ENCODE peak calls at places on chromosomes 5 and 9, in four cellular contexts. L is OCI-LY7, J is upper lobe of right lung, C is endodermal cell. V is an unnamed sample.

GRCh38 chr9:112971415-112971814 is 40.6 kb downstream of the ZNF883 start:
- DNase-seq in L (peak; percentile 39), J (no peak), C (peak; percentile 78), V (no peak)

GRCh38 chr9:129865668-129866320 is 30.5 kb downstream of the USP20 start:
- DNase-seq in C (no peak), L (no peak), J (no peak), V (no peak)

GRCh38 chr9:91066042-91066415 is 264.4 kb downstream of the SYK start:
- DNase-seq in L (no peak), C (no peak), J (no peak), V (no peak)

GRCh38 chr5:55991768-55992486 is 2.8 kb downstream of the IL6ST start:
- DNase-seq in C (no peak), J (no peak), L (no peak), V (no peak)

GRCh38 chr9:71363286-71363961 is 242.0 kb upstream of the TRPM3 start:
- DNase-seq in J (no peak), C (peak; percentile 47), L (no peak), V (no peak)

GRCh38 chr5:72066658-72067057 is 40.6 kb upstream of the MAP1B start:
- DNase-seq in J (no peak), L (no peak), C (no peak), V (no peak)

GRCh38 chr9:129435272-129435671 is 185.6 kb downstream of the C9orf50 start:
- DNase-seq in C (no peak), J (no peak), L (no peak), V (no peak)

GRCh38 chr5:53368516-53368915 is 111.9 kb upstream of the FST start:
- DNase-seq in L (no peak), J (no peak), C (no peak), V (no peak)

GRCh38 chr9:86637515-86637914 is 283.3 kb upstream of the TUT7 start:
- DNase-seq in L (peak; percentile 4), C (peak; percentile 93), J (peak; percentile 68), V (no peak)

GRCh38 chr5:53831496-53831895 is 271.1 kb downstream of the NDUFS4 start:
- DNase-seq in C (no peak), J (no peak), L (no peak), V (no peak)

GRCh38 chr9:125620216-125620615 is 86.8 kb downstream of the MAPKAP1 start:
- DNase-seq in C (no peak), L (no peak), J (no peak), V (no peak)

GRCh38 chr9:112751059-112751795 is 667 bp downstream of the SNX30 start:
- DNase-seq in C (peak; percentile 90), L (peak; percentile 81), J (peak; percentile 83), V (no peak)

GRCh38 chr5:154179846-154180710 is 10.5 kb upstream of the GALNT10 start:
- DNase-seq in J (no peak), L (peak; percentile 71), C (peak; percentile 76), V (no peak)

GRCh38 chr5:10676224-10676623 is 84.8 kb downstream of the DAP start:
- DNase-seq in L (no peak), J (no peak), C (no peak), V (no peak)

GRCh38 chr5:142387022-142387682 is 62.3 kb upstream of the SPRY4 start:
- DNase-seq in J (peak; percentile 68), C (no peak), L (no peak), V (no peak)

GRCh38 chr5:128014578-128014977 is 69.0 kb upstream of the SLC12A2 start:
- DNase-seq in C (no peak), L (no peak), J (no peak), V (no peak)

GRCh38 chr5:93186031-93186682 is 394.9 kb downstream of the NR2F1-AS1 start:
- DNase-seq in J (no peak), C (no peak), L (no peak), V (no peak)

GRCh38 chr5:66974256-66974655 is 222.3 kb downstream of the CD180 start:
- DNase-seq in C (no peak), J (no peak), L (no peak), V (no peak)

GRCh38 chr5:14347522-14347921 is 204.4 kb downstream of the TRIO start:
- DNase-seq in J (no peak), L (no peak), C (no peak), V (no peak)

GRCh38 chr5:153592081-153592480 is 101.6 kb downstream of the GRIA1 start:
- DNase-seq in C (no peak), J (no peak), L (no peak), V (no peak)

GRCh38 chr5:6574537-6574936 is 58.3 kb downstream of the NSUN2 start:
- DNase-seq in C (no peak), L (no peak), J (no peak), V (no peak)

GRCh38 chr9:136295537-136296433 is 8.1 kb downstream of the CCDC187 start:
- DNase-seq in J (no peak), L (no peak), C (no peak), V (no peak)

GRCh38 chr5:126178521-126178920 is 244.7 kb upstream of the GRAMD2B start:
- DNase-seq in J (no peak), C (no peak), L (no peak), V (no peak)

GRCh38 chr9:137252555-137253506 is 1.7 kb downstream of the STPG3 start:
- DNase-seq in J (no peak), C (peak; percentile 85), L (peak; percentile 76), V (no peak)

GRCh38 chr9:96777539-96777864 is 385 bp downstream of the ZNF510 start:
- DNase-seq in L (no peak), C (no peak), J (no peak), V (no peak)

GRCh38 chr5:40078907-40079575 is 600.7 kb upstream of the PTGER4 start:
- DNase-seq in L (no peak), C (no peak), J (no peak), V (no peak)

GRCh38 chr9:137366445-137366810 is 56.5 kb downstream of the EXD3 start:
- DNase-seq in J (no peak), L (no peak), C (peak; percentile 38), V (no peak)

GRCh38 chr5:35852084-35852734 is 4.5 kb upstream of the IL7R start:
- DNase-seq in J (no peak), C (no peak), L (peak; percentile 49), V (peak; percentile 26)

GRCh38 chr9:134894136-134894860 is 13.7 kb downstream of the FCN2 start:
- DNase-seq in L (no peak), C (peak; percentile 20), J (peak; percentile 2), V (no peak)

GRCh38 chr5:102797485-102797884 is 42.4 kb downstream of the PAM start:
- DNase-seq in J (no peak), L (no peak), C (no peak), V (no peak)

GRCh38 chr5:102801375-102801774 is 46.3 kb downstream of the PAM start:
- DNase-seq in L (no peak), J (no peak), C (no peak), V (no peak)

GRCh38 chr5:102800427-102800826 is 45.3 kb downstream of the PAM start:
- DNase-seq in C (no peak), L (no peak), J (no peak), V (no peak)

GRCh38 chr5:102798103-102798502 is 43.0 kb downstream of the PAM start:
- DNase-seq in J (no peak), L (no peak), C (no peak), V (no peak)

DNA sequence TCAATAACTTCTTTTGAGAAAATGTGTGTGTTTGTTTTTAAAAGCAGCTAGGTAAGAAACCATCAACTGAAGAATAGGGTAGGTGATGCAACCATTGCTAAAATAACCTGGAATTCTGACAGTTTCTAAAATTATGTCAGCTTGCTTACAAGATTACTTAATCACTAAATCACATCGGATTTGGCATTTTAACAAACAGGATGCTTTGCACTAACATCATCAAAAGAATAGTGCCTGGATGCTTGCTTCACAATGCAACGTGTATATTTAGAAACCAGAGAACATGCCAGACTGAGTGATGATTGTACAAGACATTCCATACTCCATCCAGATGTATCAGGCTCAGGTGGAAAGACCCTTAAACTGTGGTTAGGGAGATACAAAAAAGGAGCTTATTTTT is 43.9 kb downstream of the PAM start:
- DNase-seq in J (no peak), C (no peak), L (no peak), V (no peak)
- H3K4me1 ChIP-seq in J (peaks cover 23% of the 10 kb centered on the region), C (peaks cover 12% of the 10 kb centered on the region), L (no peaks in the 10 kb centered on the region), V (no peaks in the 10 kb centered on the region)

GRCh38 chr5:132459031-132459982 is 31.3 kb downstream of the IRF1 start:
- DNase-seq in J (peak; percentile 76), C (no peak), L (no peak), V (no peak)

GRCh38 chr5:132458226-132458560 is 32.4 kb downstream of the IRF1 start:
- DNase-seq in J (no peak), C (no peak), L (no peak), V (no peak)

GRCh38 chr5:132459983-132460834 is 30.4 kb downstream of the IRF1 start:
- DNase-seq in J (no peak), C (no peak), L (peak; percentile 45), V (no peak)

GRCh38 chr5:132457371-132458225 is 33.0 kb downstream of the IRF1 start:
- DNase-seq in C (no peak), J (peak; percentile 74), L (peak; percentile 75), V (no peak)

GRCh38 chr5:132458651-132459030 is 31.9 kb downstream of the IRF1 start:
- DNase-seq in J (no peak), C (no peak), L (no peak), V (no peak)
- H3K4me1 ChIP-seq in J (peaks cover 64% of the 10 kb centered on the region), C (no peaks in the 10 kb centered on the region), L (peaks cover 79% of the 10 kb centered on the region), V (peaks cover 67% of the 10 kb centered on the region)

DNA sequence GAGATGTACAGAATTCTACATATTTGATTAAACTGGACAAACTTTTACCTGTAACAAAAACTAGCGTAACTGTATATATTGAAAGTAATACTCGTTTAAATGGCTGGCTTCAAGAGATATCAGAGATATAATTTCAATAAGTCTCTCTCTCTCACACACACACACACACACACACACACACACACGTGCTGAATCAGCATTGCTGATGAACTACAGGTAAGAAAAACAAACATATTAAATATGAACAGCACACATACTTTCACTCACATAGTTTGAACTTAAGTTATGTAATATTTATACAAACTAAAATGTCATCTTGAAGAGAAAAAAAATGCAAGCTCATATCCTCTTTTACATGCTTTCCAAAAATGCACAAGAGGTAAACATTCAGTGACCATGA is 145.4 kb downstream of the BNC2 start:
- DNase-seq in C (no peak), L (no peak), J (no peak), V (no peak)
- H3K4me1 ChIP-seq in C (no peaks in the 10 kb centered on the region), L (no peaks in the 10 kb centered on the region), J (peaks cover 16% of the 10 kb centered on the region), V (no peaks in the 10 kb centered on the region)

DNA sequence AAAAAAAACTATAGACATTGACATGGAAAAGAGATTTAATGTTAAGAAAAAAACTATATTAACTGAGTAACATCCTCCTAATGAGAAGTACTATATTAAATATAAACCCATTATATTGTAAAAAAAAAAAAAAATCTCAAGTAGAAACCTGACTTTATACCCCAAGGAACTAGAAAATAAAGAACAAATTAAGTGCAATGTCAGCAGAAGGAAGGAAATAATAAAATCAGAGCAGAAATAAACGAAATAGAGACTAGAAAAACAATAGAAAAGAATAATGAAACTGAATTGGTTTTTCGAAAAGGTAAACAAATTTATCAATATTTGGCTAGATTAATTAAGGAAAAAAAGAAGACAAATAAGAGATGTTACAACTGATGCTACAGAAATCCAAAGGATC is 329.1 kb upstream of the ZNF608 start:
- DNase-seq in J (no peak), L (no peak), C (no peak), V (no peak)
- H3K4me1 ChIP-seq in J (no peaks in the 10 kb centered on the region), L (no peaks in the 10 kb centered on the region), C (no peaks in the 10 kb centered on the region), V (no peaks in the 10 kb centered on the region)